ENCODE peak calls at places on chromosomes 11 and 22, in five cellular contexts. O is GM23248, S is cardiac muscle cell, Y is tibial artery, H is transverse colon. B is an unnamed sample.
A peak's percentile ranks its signal among the peaks of the same experiment; 100 is the strongest.

GRCh38 chr11:103845331-103845730 is 191.1 kb upstream of the DDI1 start:
- DNase-seq in S (peak; percentile 9), Y (no peak), O (no peak), H (no peak), B (no peak)

GRCh38 chr11:94501522-94501921 is 7.7 kb downstream of the ANKRD49 start:
- DNase-seq in Y (no peak), H (no peak), O (no peak), S (no peak), B (no peak)

GRCh38 chr11:126337472-126338241 is 17.8 kb upstream of the ST3GAL4 start:
- DNase-seq in S (no peak), O (no peak), Y (peak; percentile 18), H (no peak), B (no peak)

GRCh38 chr11:39221739-39222138 is 2237.7 kb downstream of the LRRC4C start:
- DNase-seq in S (no peak), O (no peak), H (no peak), Y (no peak), B (no peak)

GRCh38 chr11:75147191-75147874 is 3.6 kb upstream of the SLCO2B1 start:
- DNase-seq in O (no peak), Y (no peak), S (no peak), H (no peak), B (no peak)

GRCh38 chr22:31603081-31603525 is 58.9 kb downstream of the PISD start:
- DNase-seq in Y (no peak), O (no peak), H (no peak), S (peak; percentile 27), B (no peak)

GRCh38 chr22:50688448-50688847 is 15.8 kb downstream of the SHANK3 start:
- DNase-seq in S (no peak), Y (no peak), O (no peak), H (no peak), B (no peak)

GRCh38 chr11:130448416-130449068 is at the start of gene ADAMTS15:
- DNase-seq in O (peak; percentile 83), Y (peak; percentile 88), H (peak; percentile 75), S (peak; percentile 95), B (peak; percentile 88)

GRCh38 chr11:108302121-108302785 is 79.4 kb downstream of the ATM start:
- DNase-seq in H (no peak), O (peak; percentile 44), Y (no peak), S (peak; percentile 52), B (no peak)

GRCh38 chr22:50595189-50595588 is 5.4 kb upstream of the MAPK8IP2 start:
- DNase-seq in Y (no peak), H (no peak), O (no peak), S (no peak), B (no peak)

GRCh38 chr22:22877523-22878210 is 9.9 kb upstream of the IGLL5 start:
- DNase-seq in S (peak; percentile 76), Y (no peak), O (peak; percentile 74), H (peak; percentile 76), B (no peak)

GRCh38 chr22:19880786-19881569 is 26.3 kb upstream of the GNB1L start:
- DNase-seq in O (peak; percentile 97), Y (peak; percentile 46), S (peak; percentile 96), H (no peak), B (peak; percentile 76)

GRCh38 chr11:28490763-28491382 is 382.7 kb downstream of the METTL15 start:
- DNase-seq in O (peak; percentile 18), S (peak; percentile 63), Y (no peak), H (no peak), B (no peak)

GRCh38 chr22:39259698-39260097 is 14.9 kb upstream of the PDGFB start:
- DNase-seq in S (no peak), O (no peak), H (no peak), Y (no peak), B (no peak)

GRCh38 chr11:115674176-115674575 is 170.0 kb upstream of the CADM1 start:
- DNase-seq in O (peak; percentile 35), Y (no peak), H (no peak), S (no peak), B (no peak)

GRCh38 chr11:112797653-112798293 is 163.4 kb upstream of the NCAM1 start:
- DNase-seq in H (no peak), S (peak; percentile 69), Y (no peak), O (peak; percentile 63), B (no peak)

DNA sequence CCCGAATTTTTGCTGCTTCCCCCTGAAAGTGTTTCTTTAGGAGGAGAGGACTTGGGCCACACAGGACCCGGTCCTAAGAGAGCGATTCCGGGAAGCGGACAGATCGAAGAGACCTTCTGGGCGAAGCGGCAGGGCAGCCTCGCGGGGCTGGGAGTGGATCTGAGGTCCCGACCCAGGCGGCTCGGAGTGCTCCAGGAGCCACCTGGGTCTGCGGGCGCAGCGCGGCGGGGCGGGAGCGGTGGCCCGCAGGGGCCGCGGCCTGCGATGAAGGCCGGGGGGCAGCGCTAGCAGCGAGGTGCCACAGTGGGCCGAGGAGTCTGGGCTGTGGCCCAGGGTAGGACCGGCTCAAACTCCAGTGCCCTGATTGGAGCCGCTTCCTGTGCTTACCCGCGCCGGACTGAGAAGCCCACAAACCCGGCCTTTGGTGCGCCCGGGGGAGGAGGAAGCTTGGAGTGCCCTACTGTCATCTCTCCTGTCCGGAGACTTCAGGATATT is 1.8 kb downstream of the PKNOX2 start:
- DNase-seq in H (no peak), S (peak; percentile 58), Y (peak; percentile 40), O (peak; percentile 53), B (peak; percentile 67)
- H3K4me3 ChIP-seq in H (peak overlapping the region; percentile 65), S (peak overlapping the region; percentile 75), Y (peak overlapping the region; percentile 59), O (peak overlapping the region; percentile 74), B (peak overlapping the region; percentile 82)

GRCh38 chr11:63405114-63405513 is 35.5 kb downstream of the SLC22A9 start:
- DNase-seq in Y (no peak), S (no peak), O (no peak), H (no peak), B (no peak)
- H3K4me1 ChIP-seq in Y (no peaks in the 10 kb centered on the region), S (no peaks in the 10 kb centered on the region), O (no peaks in the 10 kb centered on the region), H (no peaks in the 10 kb centered on the region), B (no peaks in the 10 kb centered on the region)

GRCh38 chr11:720017-720641 is 14.1 kb downstream of the EPS8L2 start:
- DNase-seq in O (no peak), S (no peak), H (no peak), Y (no peak), B (no peak)
- H3K4me3 ChIP-seq in O (no peak overlapping the region), S (no peak overlapping the region), H (no peak overlapping the region), Y (no peak overlapping the region), B (no peak overlapping the region)

DNA sequence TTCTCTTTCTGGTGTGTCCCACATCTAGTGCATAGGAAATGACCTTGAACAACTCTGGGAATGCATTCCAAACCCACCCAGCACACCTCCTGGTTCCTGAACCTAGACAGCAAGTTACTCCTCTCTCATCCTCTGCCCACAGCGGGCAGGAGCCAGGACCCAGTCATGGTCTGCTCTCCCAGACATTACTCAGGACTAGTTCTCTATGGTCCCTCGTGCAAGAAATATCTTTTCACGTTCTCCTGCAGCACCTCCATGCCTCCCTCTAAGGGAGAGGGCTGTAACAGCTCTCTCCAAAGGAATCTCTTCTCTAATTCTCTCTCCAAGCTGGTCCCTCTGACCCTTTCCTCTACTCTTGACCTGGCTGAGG is 57.9 kb upstream of the PRSS23 start:
- DNase-seq in O (peak; percentile 29), Y (no peak), H (no peak), S (no peak), B (no peak)
- H3K4me1 ChIP-seq in O (peaks cover 85% of the 10 kb centered on the region), Y (peaks cover 56% of the 10 kb centered on the region), H (peaks cover 8% of the 10 kb centered on the region), S (peaks cover 12% of the 10 kb centered on the region), B (peaks cover 18% of the 10 kb centered on the region)

GRCh38 chr22:26691377-26691716 is 34.0 kb downstream of the MIAT start:
- DNase-seq in O (no peak), S (no peak), Y (no peak), H (no peak), B (no peak)
- H3K4me3 ChIP-seq in O (no peak overlapping the region), S (no peak overlapping the region), Y (no peak overlapping the region), H (no peak overlapping the region), B (no peak overlapping the region)

DNA sequence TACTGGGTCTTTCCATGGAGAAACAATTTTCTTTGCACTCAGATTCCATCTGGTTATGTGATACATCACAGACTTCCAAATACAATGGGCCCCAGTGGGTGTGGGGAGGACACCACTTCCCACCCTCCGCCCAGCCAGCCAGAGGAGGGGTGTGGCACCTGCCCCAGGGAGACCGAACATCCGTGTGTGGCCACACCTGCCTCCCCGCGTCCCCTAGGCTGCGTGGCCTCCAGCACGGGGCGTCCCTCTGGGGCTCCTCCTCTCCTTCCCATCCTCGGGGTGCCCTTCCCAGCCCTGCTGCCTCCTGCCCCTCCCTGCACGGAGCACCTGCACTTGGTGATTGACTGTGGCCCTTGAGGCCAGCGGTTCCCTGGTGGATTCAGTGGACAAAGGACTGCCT is 49.1 kb downstream of the CERK start:
- DNase-seq in O (no peak), H (peak; percentile 77), Y (no peak), S (no peak), B (no peak)
- H3K4me1 ChIP-seq in O (no peaks in the 10 kb centered on the region), H (peaks cover 22% of the 10 kb centered on the region), Y (no peaks in the 10 kb centered on the region), S (peaks cover 21% of the 10 kb centered on the region), B (no peaks in the 10 kb centered on the region)

DNA sequence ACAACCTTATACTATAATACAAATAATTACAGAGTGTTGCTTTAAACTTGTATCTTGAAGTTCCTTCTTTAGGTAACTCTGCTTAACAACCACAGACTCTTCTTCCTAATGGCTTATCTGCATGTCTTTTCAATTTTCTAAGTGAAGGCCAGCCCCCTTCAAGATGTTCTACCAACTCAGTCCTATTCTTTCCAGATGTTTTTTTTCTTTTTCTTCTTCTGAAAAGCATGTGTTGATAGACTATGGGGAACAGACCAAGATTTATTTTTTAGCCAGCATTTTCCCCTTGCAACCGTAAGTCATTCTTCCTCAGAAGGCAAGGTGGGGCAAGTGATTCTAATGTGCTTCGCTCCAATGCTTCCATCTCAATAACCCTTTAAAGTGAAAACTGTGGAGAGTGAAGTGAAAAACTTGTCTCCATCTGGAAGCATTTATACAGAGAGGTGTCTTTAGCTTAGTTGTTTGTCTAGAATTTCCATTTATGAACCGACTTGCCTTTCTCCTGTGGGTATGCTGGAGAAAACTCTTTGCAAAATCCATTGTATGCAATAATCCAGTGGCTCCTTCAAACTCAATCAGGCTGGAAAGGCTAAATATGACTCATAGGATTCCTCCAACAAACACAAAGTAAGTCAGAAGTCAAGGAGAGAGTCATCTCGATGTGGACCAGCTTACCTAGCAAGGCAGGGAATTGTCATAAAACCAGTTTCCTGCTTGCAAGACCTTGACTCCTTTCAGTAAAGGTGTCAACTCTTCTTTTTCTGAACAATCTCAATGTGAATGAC is 83.8 kb downstream of the MAML2 start:
- DNase-seq in Y (no peak), O (peak; percentile 87), S (peak; percentile 73), H (no peak), B (no peak)
- H3K4me3 ChIP-seq in Y (no peak overlapping the region), O (peak overlapping the region; percentile 57), S (no peak overlapping the region), H (no peak overlapping the region), B (no peak overlapping the region)

GRCh38 chr11:48683226-48683720 is 194.7 kb downstream of the OR4A47 start:
- DNase-seq in O (no peak), H (no peak), Y (no peak), S (no peak), B (no peak)
- H3K4me1 ChIP-seq in O (no peaks in the 10 kb centered on the region), H (no peaks in the 10 kb centered on the region), Y (no peaks in the 10 kb centered on the region), S (no peaks in the 10 kb centered on the region), B (no peaks in the 10 kb centered on the region)